ENCODE peak calls at places on chromosomes 6 and 20, in four cellular contexts. K is lung, D is ascending aorta, L is cardiac fibroblast. C is an unnamed sample.

GRCh38 chr6:163338671-163339405 is 75.7 kb upstream of the QKI start:
- DNase-seq in K (no peak), D (no peak), L (peak), C (no peak)

GRCh38 chr20:1415667-1416468 is 23.0 kb upstream of the FKBP1A start:
- DNase-seq in K (no peak), D (no peak), L (peak), C (no peak)

GRCh38 chr20:4820833-4821518 is 99.3 kb downstream of the PRND start:
- DNase-seq in K (no peak), D (no peak), L (peak), C (no peak)

GRCh38 chr6:157380458-157380778 is 572 bp upstream of the ZDHHC14 start:
- DNase-seq in K (no peak), D (no peak), L (no peak), C (peak)

GRCh38 chr6:32972353-32973143 is 4.2 kb downstream of the BRD2 start:
- DNase-seq in K (peak), D (no peak), L (no peak), C (no peak)

GRCh38 chr6:42013134-42013516 is 37.2 kb upstream of the TAF8 start:
- DNase-seq in K (no peak), D (no peak), L (no peak), C (no peak)

GRCh38 chr6:136989591-136990578 is 54.9 kb downstream of the IL20RA start:
- DNase-seq in K (no peak), D (no peak), L (peak), C (no peak)

GRCh38 chr6:149696904-149697303 is 21.0 kb downstream of the LATS1 start:
- DNase-seq in K (no peak), D (no peak), L (peak), C (no peak)

GRCh38 chr6:122800906-122801305 is 11.8 kb downstream of the SMPDL3A start:
- DNase-seq in K (no peak), D (no peak), L (no peak), C (no peak)

GRCh38 chr6:20631525-20631924 is 97.3 kb downstream of the CDKAL1 start:
- DNase-seq in K (no peak), D (no peak), L (peak), C (no peak)

GRCh38 chr6:160520043-160520904 is 143.8 kb downstream of the LPA start:
- DNase-seq in K (peak), D (peak), L (peak), C (peak)

DNA sequence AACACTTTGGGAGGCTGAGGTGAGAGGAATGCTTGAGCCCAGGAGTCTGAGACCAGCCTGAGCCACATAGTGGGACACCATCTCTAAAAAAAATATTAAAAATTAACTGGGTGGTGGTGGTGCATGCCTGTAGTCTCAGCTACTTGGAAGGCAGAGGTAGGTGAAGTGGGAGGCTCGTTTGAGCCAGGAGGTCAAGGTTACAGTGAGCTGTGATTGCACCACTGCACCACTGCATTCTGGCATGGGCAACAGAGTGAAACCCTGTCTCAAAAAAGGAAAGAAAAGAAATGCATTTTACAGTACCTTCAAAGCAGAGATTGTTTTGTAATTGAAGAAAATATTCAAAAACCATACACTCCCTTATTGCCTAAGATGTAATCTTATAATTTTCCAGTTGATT is 6.5 kb downstream of the OCSTAMP start:
- DNase-seq in K (no peak), D (no peak), L (no peak), C (no peak)
- TF ChIP-seq CTCF in K (no peak), D (no peak), L (no peak), C (no peak)

GRCh38 chr6:104381907-104382306 is 477.8 kb downstream of the HACE1 start:
- DNase-seq in K (no peak), D (no peak), L (no peak), C (no peak)
- TF ChIP-seq CTCF in K (no peak), D (no peak), L (no peak), C (no peak)

GRCh38 chr6:66662721-66663120 is 955.7 kb upstream of the EYS start:
- DNase-seq in K (no peak), D (no peak), L (no peak), C (no peak)

GRCh38 chr6:66664112-66664511 is 957.1 kb upstream of the EYS start:
- DNase-seq in K (no peak), D (no peak), L (no peak), C (no peak)

GRCh38 chr6:66663127-66663526 is 956.1 kb upstream of the EYS start:
- DNase-seq in K (no peak), D (no peak), L (no peak), C (no peak)

DNA sequence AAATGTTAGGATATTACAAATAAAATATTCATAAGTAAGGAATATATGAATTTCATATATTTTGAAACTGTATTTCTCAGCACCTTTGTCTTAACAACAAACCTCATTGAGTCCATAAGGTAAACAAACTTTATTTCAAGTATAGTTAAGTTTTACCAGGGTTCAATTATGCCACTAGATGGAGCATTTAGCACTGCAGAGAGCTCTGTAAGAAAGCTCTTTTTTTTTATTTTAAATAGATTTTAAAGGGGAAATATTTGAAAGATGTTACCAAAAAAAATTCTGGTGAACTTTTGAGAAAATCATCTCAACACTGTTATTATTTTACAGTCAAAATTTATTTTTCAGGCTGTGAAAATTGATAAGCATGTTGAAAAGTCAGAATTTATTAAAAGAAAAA is 955.2 kb upstream of the EYS start:
- DNase-seq in K (no peak), D (no peak), L (peak), C (no peak)
- TF ChIP-seq CTCF in K (no peak), D (no peak), L (peak), C (no peak)

DNA sequence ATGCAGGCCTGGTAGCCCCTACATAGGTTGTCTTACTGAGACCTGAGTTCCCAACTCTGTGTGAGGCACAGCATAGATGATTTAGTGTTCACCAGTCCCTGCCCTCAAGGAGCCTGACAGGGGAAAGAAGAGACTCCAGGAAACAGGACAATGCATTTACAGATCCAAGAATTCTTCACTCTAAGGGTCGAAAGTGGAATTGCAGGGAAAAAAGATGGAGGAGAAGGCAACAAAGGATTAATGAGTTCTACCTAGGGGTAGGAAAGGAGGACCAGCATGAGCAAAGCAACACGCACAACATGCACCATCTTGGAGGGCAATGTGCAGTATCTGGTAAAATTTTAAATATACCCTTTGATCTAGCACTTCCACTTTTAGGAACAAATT is 5.9 kb downstream of the SPAG4 start:
- DNase-seq in K (no peak), D (no peak), L (no peak), C (no peak)
- TF ChIP-seq CTCF in K (no peak), D (no peak), L (no peak), C (no peak)

GRCh38 chr6:99282479-99283062 is 66.9 kb downstream of the FAXC start:
- DNase-seq in K (no peak), D (no peak), L (peak), C (no peak)
- TF ChIP-seq CTCF in K (no peak), D (no peak), L (peak), C (no peak)

GRCh38 chr6:111730835-111731234 is 125.2 kb upstream of the TRAF3IP2 start:
- DNase-seq in K (no peak), D (no peak), L (peak), C (no peak)

GRCh38 chr6:111727041-111727440 is 121.4 kb upstream of the TRAF3IP2 start:
- DNase-seq in K (no peak), D (no peak), L (peak), C (no peak)

GRCh38 chr6:111725446-111726112 is 119.9 kb upstream of the TRAF3IP2 start:
- DNase-seq in K (no peak), D (peak), L (peak), C (no peak)

GRCh38 chr6:111724505-111724904 is 118.8 kb upstream of the TRAF3IP2 start:
- DNase-seq in K (no peak), D (no peak), L (no peak), C (peak)

GRCh38 chr6:111727798-111728197 is 122.1 kb upstream of the TRAF3IP2 start:
- DNase-seq in K (no peak), D (no peak), L (peak), C (no peak)
- TF ChIP-seq CTCF in K (no peak), D (no peak), L (peak), C (no peak)

GRCh38 chr6:37807656-37808055 is 11.9 kb upstream of the ZFAND3 start:
- DNase-seq in K (no peak), D (no peak), L (no peak), C (no peak)
- TF ChIP-seq CTCF in K (no peak), D (no peak), L (no peak), C (no peak)

GRCh38 chr20:43680976-43681375 is 14.1 kb downstream of the MYBL2 start:
- DNase-seq in K (no peak), D (no peak), L (no peak), C (no peak)

GRCh38 chr20:43682446-43682845 is 15.5 kb downstream of the MYBL2 start:
- DNase-seq in K (no peak), D (no peak), L (no peak), C (no peak)

GRCh38 chr20:43676368-43676767 is 9.5 kb downstream of the MYBL2 start:
- DNase-seq in K (no peak), D (no peak), L (no peak), C (no peak)

GRCh38 chr20:43681991-43682410 is 15.1 kb downstream of the MYBL2 start:
- DNase-seq in K (no peak), D (no peak), L (no peak), C (peak)

DNA sequence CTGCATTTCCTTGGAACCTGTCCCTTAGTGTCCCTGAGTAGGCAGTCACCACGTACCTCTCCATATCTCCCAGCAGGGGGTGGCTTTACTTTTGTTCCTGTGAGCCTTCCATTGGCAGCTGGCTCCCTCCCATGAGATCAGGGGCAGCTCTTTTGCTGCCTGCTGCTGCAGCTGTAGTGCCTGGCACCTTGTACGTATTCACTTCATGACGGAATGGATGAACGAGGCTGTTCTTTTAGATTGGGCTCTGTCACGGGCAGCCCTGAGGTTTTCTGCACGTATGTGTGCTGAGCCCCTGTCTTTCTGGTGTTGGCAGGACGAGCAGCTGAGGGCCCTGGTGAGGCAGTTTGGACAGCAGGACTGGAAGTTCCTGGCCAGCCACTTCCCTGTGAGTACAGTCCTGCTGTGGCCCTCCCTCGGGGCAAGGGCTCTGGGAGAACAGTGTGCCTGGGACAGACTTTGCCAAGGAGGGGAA is 14.6 kb downstream of the MYBL2 start:
- DNase-seq in K (no peak), D (no peak), L (no peak), C (peak)
- TF ChIP-seq CTCF in K (no peak), D (no peak), L (no peak), C (no peak)

DNA sequence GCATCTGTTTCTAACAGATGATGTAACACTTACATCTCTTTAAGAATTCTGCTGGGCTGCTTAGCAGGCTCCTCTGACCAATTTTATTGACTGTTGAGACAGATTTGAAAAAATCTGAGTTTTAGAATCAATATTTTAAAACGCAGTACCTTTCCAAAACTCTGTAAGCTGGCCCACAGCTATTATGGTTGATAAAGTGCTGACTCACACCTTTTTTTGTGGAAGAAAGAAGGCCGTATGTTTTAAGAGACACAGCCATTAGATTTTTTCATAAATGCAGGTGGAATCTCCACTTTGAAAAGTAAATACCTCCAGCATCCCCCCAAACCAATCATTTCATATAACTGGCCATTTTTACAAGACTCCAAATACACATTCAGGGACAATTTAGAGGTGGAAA is 82.2 kb downstream of the TBXT start:
- DNase-seq in K (no peak), D (no peak), L (no peak), C (no peak)
- TF ChIP-seq CTCF in K (no peak), D (no peak), L (no peak), C (no peak)

DNA sequence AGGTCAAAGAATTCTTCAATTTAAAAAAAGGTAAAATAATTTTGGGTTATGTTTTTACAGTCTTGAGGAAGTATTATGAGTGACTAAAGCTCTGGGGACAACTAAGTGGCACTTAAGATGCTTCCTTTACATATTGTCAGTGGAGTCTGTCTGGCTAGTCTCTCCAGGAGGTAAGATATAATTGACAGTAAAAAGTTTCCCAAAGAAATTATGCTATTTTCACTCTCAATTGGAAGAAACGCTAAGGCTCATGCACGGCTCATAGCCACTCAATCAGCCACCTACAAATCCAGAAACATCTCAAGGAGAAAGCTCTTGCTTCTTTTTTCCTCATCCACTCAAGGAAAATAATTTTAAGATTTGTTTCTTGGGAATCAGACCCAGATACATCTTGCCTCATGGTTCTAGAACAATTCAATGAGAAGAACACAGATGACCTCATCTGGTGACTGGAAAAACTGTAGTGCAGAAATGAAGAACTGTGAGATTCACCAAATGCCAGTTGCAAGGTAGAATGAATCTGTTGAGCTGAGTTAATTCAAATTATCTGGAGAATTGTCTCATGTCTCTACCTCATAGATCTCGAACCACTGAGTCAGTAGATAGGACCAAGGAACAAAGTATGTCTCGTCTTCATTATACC is 252.9 kb downstream of the TPBG start:
- DNase-seq in K (no peak), D (no peak), L (peak), C (no peak)
- TF ChIP-seq CTCF in K (no peak), D (no peak), L (no peak), C (no peak)

C was measured in GM20000.